ENCODE peak calls at places on chromosomes 16 and 17, in six cellular contexts. One of them, this sample, is unnamed.

GRCh38 chr16:19835989-19836421 is 48.6 kb downstream of the GPRC5B start:
- DNase-seq in activated CD8-positive, alpha-beta memory T cell treated with anti-CD3 and anti-CD28 coated beads for 24 hours: no peak
- DNase-seq in T-helper 17 cell: no peak
- DNase-seq in progenitor cell of endocrine pancreas: no peak
- DNase-seq in cardiac muscle cell: no peak
- DNase-seq in NCI-H1694: no peak
- DNase-seq in this sample: no peak

GRCh38 chr17:21119247-21119944 is 7.4 kb upstream of the DHRS7B start:
- DNase-seq in progenitor cell of endocrine pancreas: peak
- DNase-seq in NCI-H1694: peak
- DNase-seq in activated CD8-positive, alpha-beta memory T cell treated with anti-CD3 and anti-CD28 coated beads for 24 hours: peak
- DNase-seq in cardiac muscle cell: peak
- DNase-seq in T-helper 17 cell: peak
- DNase-seq in this sample: peak

GRCh38 chr16:85541181-85541580 is 71.9 kb upstream of the GSE1 start:
- DNase-seq in NCI-H1694: no peak
- DNase-seq in activated CD8-positive, alpha-beta memory T cell treated with anti-CD3 and anti-CD28 coated beads for 24 hours: no peak
- DNase-seq in progenitor cell of endocrine pancreas: no peak
- DNase-seq in T-helper 17 cell: no peak
- DNase-seq in cardiac muscle cell: no peak
- DNase-seq in this sample: no peak

GRCh38 chr17:31008374-31009035 is 37.7 kb downstream of the RNF135 start:
- DNase-seq in T-helper 17 cell: peak
- DNase-seq in activated CD8-positive, alpha-beta memory T cell treated with anti-CD3 and anti-CD28 coated beads for 24 hours: peak
- DNase-seq in NCI-H1694: no peak
- DNase-seq in cardiac muscle cell: peak
- DNase-seq in progenitor cell of endocrine pancreas: peak
- DNase-seq in this sample: peak

GRCh38 chr17:42193216-42194132 is 820 bp downstream of the GHDC start:
- DNase-seq in cardiac muscle cell: no peak
- DNase-seq in T-helper 17 cell: no peak
- DNase-seq in activated CD8-positive, alpha-beta memory T cell treated with anti-CD3 and anti-CD28 coated beads for 24 hours: no peak
- DNase-seq in progenitor cell of endocrine pancreas: no peak
- DNase-seq in NCI-H1694: no peak
- DNase-seq in this sample: no peak

GRCh38 chr16:85011846-85012284 is 530 bp upstream of the ZDHHC7 start:
- DNase-seq in activated CD8-positive, alpha-beta memory T cell treated with anti-CD3 and anti-CD28 coated beads for 24 hours: no peak
- DNase-seq in NCI-H1694: no peak
- DNase-seq in T-helper 17 cell: no peak
- DNase-seq in progenitor cell of endocrine pancreas: no peak
- DNase-seq in cardiac muscle cell: no peak
- DNase-seq in this sample: no peak

GRCh38 chr17:44556114-44556853 is 1.0 kb upstream of the FZD2 start:
- DNase-seq in cardiac muscle cell: peak
- DNase-seq in activated CD8-positive, alpha-beta memory T cell treated with anti-CD3 and anti-CD28 coated beads for 24 hours: peak
- DNase-seq in T-helper 17 cell: no peak
- DNase-seq in progenitor cell of endocrine pancreas: peak
- DNase-seq in NCI-H1694: no peak
- DNase-seq in this sample: peak

GRCh38 chr16:9092963-9093477 is 1.6 kb downstream of the HAPSTR1 start:
- DNase-seq in activated CD8-positive, alpha-beta memory T cell treated with anti-CD3 and anti-CD28 coated beads for 24 hours: peak
- DNase-seq in NCI-H1694: no peak
- DNase-seq in T-helper 17 cell: no peak
- DNase-seq in progenitor cell of endocrine pancreas: peak
- DNase-seq in cardiac muscle cell: peak
- DNase-seq in this sample: peak

GRCh38 chr17:70855401-70856054 is 686.2 kb downstream of the KCNJ2 start:
- DNase-seq in activated CD8-positive, alpha-beta memory T cell treated with anti-CD3 and anti-CD28 coated beads for 24 hours: no peak
- DNase-seq in progenitor cell of endocrine pancreas: no peak
- DNase-seq in NCI-H1694: no peak
- DNase-seq in cardiac muscle cell: peak
- DNase-seq in T-helper 17 cell: no peak
- DNase-seq in this sample: no peak

GRCh38 chr16:8326234-8326633 is 264.1 kb downstream of the TMEM114 start:
- DNase-seq in T-helper 17 cell: no peak
- DNase-seq in activated CD8-positive, alpha-beta memory T cell treated with anti-CD3 and anti-CD28 coated beads for 24 hours: no peak
- DNase-seq in NCI-H1694: no peak
- DNase-seq in progenitor cell of endocrine pancreas: no peak
- DNase-seq in cardiac muscle cell: no peak
- DNase-seq in this sample: no peak

GRCh38 chr16:67444259-67445125 is 13.6 kb downstream of the HSD11B2 start:
- DNase-seq in T-helper 17 cell: no peak
- DNase-seq in NCI-H1694: no peak
- DNase-seq in cardiac muscle cell: no peak
- DNase-seq in progenitor cell of endocrine pancreas: no peak
- DNase-seq in activated CD8-positive, alpha-beta memory T cell treated with anti-CD3 and anti-CD28 coated beads for 24 hours: no peak
- DNase-seq in this sample: no peak

GRCh38 chr17:82217120-82217529 is 4.5 kb upstream of the CCDC57 start:
- DNase-seq in progenitor cell of endocrine pancreas: no peak
- DNase-seq in activated CD8-positive, alpha-beta memory T cell treated with anti-CD3 and anti-CD28 coated beads for 24 hours: no peak
- DNase-seq in cardiac muscle cell: no peak
- DNase-seq in NCI-H1694: no peak
- DNase-seq in T-helper 17 cell: no peak
- DNase-seq in this sample: no peak

GRCh38 chr17:69857412-69857835 is 217.6 kb upstream of the KCNJ16 start:
- DNase-seq in cardiac muscle cell: no peak
- DNase-seq in NCI-H1694: no peak
- DNase-seq in T-helper 17 cell: no peak
- DNase-seq in activated CD8-positive, alpha-beta memory T cell treated with anti-CD3 and anti-CD28 coated beads for 24 hours: no peak
- DNase-seq in progenitor cell of endocrine pancreas: no peak
- DNase-seq in this sample: no peak

GRCh38 chr16:1498899-1499676 is 5.9 kb downstream of the TELO2 start:
- DNase-seq in cardiac muscle cell: no peak
- DNase-seq in T-helper 17 cell: no peak
- DNase-seq in NCI-H1694: no peak
- DNase-seq in progenitor cell of endocrine pancreas: no peak
- DNase-seq in activated CD8-positive, alpha-beta memory T cell treated with anti-CD3 and anti-CD28 coated beads for 24 hours: no peak
- DNase-seq in this sample: no peak

GRCh38 chr17:43986225-43986981 is 18.0 kb upstream of the NAGS start:
- DNase-seq in cardiac muscle cell: no peak
- DNase-seq in progenitor cell of endocrine pancreas: no peak
- DNase-seq in NCI-H1694: no peak
- DNase-seq in activated CD8-positive, alpha-beta memory T cell treated with anti-CD3 and anti-CD28 coated beads for 24 hours: no peak
- DNase-seq in T-helper 17 cell: no peak
- DNase-seq in this sample: no peak

GRCh38 chr17:63075969-63076368 is 109.9 kb downstream of the TANC2 start:
- DNase-seq in progenitor cell of endocrine pancreas: no peak
- DNase-seq in T-helper 17 cell: no peak
- DNase-seq in NCI-H1694: no peak
- DNase-seq in activated CD8-positive, alpha-beta memory T cell treated with anti-CD3 and anti-CD28 coated beads for 24 hours: no peak
- DNase-seq in cardiac muscle cell: no peak
- DNase-seq in this sample: no peak

GRCh38 chr17:2125013-2125535 is 70.2 kb downstream of the HIC1 start:
- DNase-seq in progenitor cell of endocrine pancreas: no peak
- DNase-seq in NCI-H1694: no peak
- DNase-seq in activated CD8-positive, alpha-beta memory T cell treated with anti-CD3 and anti-CD28 coated beads for 24 hours: no peak
- DNase-seq in cardiac muscle cell: no peak
- DNase-seq in T-helper 17 cell: no peak
- DNase-seq in this sample: no peak

GRCh38 chr16:78396046-78396445 is 296.6 kb downstream of the WWOX start:
- DNase-seq in cardiac muscle cell: peak
- DNase-seq in activated CD8-positive, alpha-beta memory T cell treated with anti-CD3 and anti-CD28 coated beads for 24 hours: no peak
- DNase-seq in progenitor cell of endocrine pancreas: no peak
- DNase-seq in NCI-H1694: no peak
- DNase-seq in T-helper 17 cell: no peak
- DNase-seq in this sample: no peak

GRCh38 chr17:78374631-78375274 is 3.7 kb upstream of the PGS1 start:
- DNase-seq in cardiac muscle cell: no peak
- DNase-seq in progenitor cell of endocrine pancreas: no peak
- DNase-seq in activated CD8-positive, alpha-beta memory T cell treated with anti-CD3 and anti-CD28 coated beads for 24 hours: no peak
- DNase-seq in T-helper 17 cell: no peak
- DNase-seq in NCI-H1694: no peak
- DNase-seq in this sample: no peak

GRCh38 chr17:36534117-36534880 is at the start of gene MYO19:
- DNase-seq in cardiac muscle cell: peak
- DNase-seq in T-helper 17 cell: peak
- DNase-seq in progenitor cell of endocrine pancreas: peak
- DNase-seq in activated CD8-positive, alpha-beta memory T cell treated with anti-CD3 and anti-CD28 coated beads for 24 hours: no peak
- DNase-seq in NCI-H1694: peak
- DNase-seq in this sample: peak

GRCh38 chr17:71405101-71405500 is 715.7 kb upstream of the SOX9 start:
- DNase-seq in activated CD8-positive, alpha-beta memory T cell treated with anti-CD3 and anti-CD28 coated beads for 24 hours: no peak
- DNase-seq in NCI-H1694: no peak
- DNase-seq in progenitor cell of endocrine pancreas: no peak
- DNase-seq in cardiac muscle cell: no peak
- DNase-seq in T-helper 17 cell: no peak
- DNase-seq in this sample: no peak

GRCh38 chr16:87956771-87957279 is 5.6 kb downstream of the BANP start:
- DNase-seq in T-helper 17 cell: no peak
- DNase-seq in NCI-H1694: peak
- DNase-seq in cardiac muscle cell: no peak
- DNase-seq in activated CD8-positive, alpha-beta memory T cell treated with anti-CD3 and anti-CD28 coated beads for 24 hours: no peak
- DNase-seq in progenitor cell of endocrine pancreas: no peak
- DNase-seq in this sample: no peak

GRCh38 chr16:87234601-87235000 is 82.6 kb downstream of the C16orf95 start:
- DNase-seq in cardiac muscle cell: no peak
- DNase-seq in T-helper 17 cell: no peak
- DNase-seq in activated CD8-positive, alpha-beta memory T cell treated with anti-CD3 and anti-CD28 coated beads for 24 hours: no peak
- DNase-seq in NCI-H1694: no peak
- DNase-seq in progenitor cell of endocrine pancreas: no peak
- DNase-seq in this sample: no peak

GRCh38 chr16:27749547-27749875 is 199.6 kb downstream of the KATNIP start:
- DNase-seq in cardiac muscle cell: no peak
- DNase-seq in progenitor cell of endocrine pancreas: no peak
- DNase-seq in NCI-H1694: no peak
- DNase-seq in activated CD8-positive, alpha-beta memory T cell treated with anti-CD3 and anti-CD28 coated beads for 24 hours: no peak
- DNase-seq in T-helper 17 cell: no peak
- DNase-seq in this sample: no peak

GRCh38 chr17:8649157-8650118 is 18.9 kb upstream of the MYH10 start:
- DNase-seq in NCI-H1694: no peak
- DNase-seq in activated CD8-positive, alpha-beta memory T cell treated with anti-CD3 and anti-CD28 coated beads for 24 hours: no peak
- DNase-seq in cardiac muscle cell: no peak
- DNase-seq in T-helper 17 cell: no peak
- DNase-seq in progenitor cell of endocrine pancreas: no peak
- DNase-seq in this sample: no peak

GRCh38 chr16:356756-357155 is 4.2 kb upstream of the AXIN1 start:
- DNase-seq in NCI-H1694: no peak
- DNase-seq in cardiac muscle cell: no peak
- DNase-seq in activated CD8-positive, alpha-beta memory T cell treated with anti-CD3 and anti-CD28 coated beads for 24 hours: no peak
- DNase-seq in progenitor cell of endocrine pancreas: no peak
- DNase-seq in T-helper 17 cell: no peak
- DNase-seq in this sample: no peak

GRCh38 chr16:11207646-11208045 is 48.4 kb downstream of the SOCS1 start:
- DNase-seq in NCI-H1694: no peak
- DNase-seq in activated CD8-positive, alpha-beta memory T cell treated with anti-CD3 and anti-CD28 coated beads for 24 hours: no peak
- DNase-seq in cardiac muscle cell: no peak
- DNase-seq in progenitor cell of endocrine pancreas: no peak
- DNase-seq in T-helper 17 cell: no peak
- DNase-seq in this sample: no peak

GRCh38 chr16:10827691-10828341 is 9.2 kb upstream of the TVP23A start:
- DNase-seq in cardiac muscle cell: no peak
- DNase-seq in activated CD8-positive, alpha-beta memory T cell treated with anti-CD3 and anti-CD28 coated beads for 24 hours: no peak
- DNase-seq in NCI-H1694: no peak
- DNase-seq in progenitor cell of endocrine pancreas: no peak
- DNase-seq in T-helper 17 cell: no peak
- DNase-seq in this sample: peak

GRCh38 chr16:22206013-22206846 is at the start of gene EEF2K:
- DNase-seq in activated CD8-positive, alpha-beta memory T cell treated with anti-CD3 and anti-CD28 coated beads for 24 hours: peak
- DNase-seq in cardiac muscle cell: peak
- DNase-seq in progenitor cell of endocrine pancreas: peak
- DNase-seq in NCI-H1694: peak
- DNase-seq in T-helper 17 cell: peak
- DNase-seq in this sample: peak

GRCh38 chr16:17293813-17294558 is 176.8 kb downstream of the XYLT1 start:
- DNase-seq in activated CD8-positive, alpha-beta memory T cell treated with anti-CD3 and anti-CD28 coated beads for 24 hours: no peak
- DNase-seq in cardiac muscle cell: no peak
- DNase-seq in T-helper 17 cell: no peak
- DNase-seq in progenitor cell of endocrine pancreas: no peak
- DNase-seq in NCI-H1694: no peak
- DNase-seq in this sample: no peak

GRCh38 chr16:27472091-27473020 is 70.4 kb downstream of the IL21R start:
- DNase-seq in progenitor cell of endocrine pancreas: no peak
- DNase-seq in NCI-H1694: no peak
- DNase-seq in cardiac muscle cell: no peak
- DNase-seq in T-helper 17 cell: no peak
- DNase-seq in activated CD8-positive, alpha-beta memory T cell treated with anti-CD3 and anti-CD28 coated beads for 24 hours: no peak
- DNase-seq in this sample: no peak

GRCh38 chr17:52027620-52028019 is 130.9 kb downstream of the CA10 start:
- DNase-seq in activated CD8-positive, alpha-beta memory T cell treated with anti-CD3 and anti-CD28 coated beads for 24 hours: no peak
- DNase-seq in T-helper 17 cell: no peak
- DNase-seq in cardiac muscle cell: no peak
- DNase-seq in progenitor cell of endocrine pancreas: no peak
- DNase-seq in NCI-H1694: no peak
- DNase-seq in this sample: peak

GRCh38 chr17:66959641-66960375 is 4.7 kb upstream of the CACNG4 start:
- DNase-seq in cardiac muscle cell: no peak
- DNase-seq in NCI-H1694: no peak
- DNase-seq in activated CD8-positive, alpha-beta memory T cell treated with anti-CD3 and anti-CD28 coated beads for 24 hours: no peak
- DNase-seq in T-helper 17 cell: no peak
- DNase-seq in progenitor cell of endocrine pancreas: no peak
- DNase-seq in this sample: no peak

GRCh38 chr17:70808596-70808995 is 639.3 kb downstream of the KCNJ2 start:
- DNase-seq in progenitor cell of endocrine pancreas: no peak
- DNase-seq in cardiac muscle cell: no peak
- DNase-seq in NCI-H1694: no peak
- DNase-seq in activated CD8-positive, alpha-beta memory T cell treated with anti-CD3 and anti-CD28 coated beads for 24 hours: no peak
- DNase-seq in T-helper 17 cell: no peak
- DNase-seq in this sample: no peak

GRCh38 chr16:58333937-58334336 is 39.1 kb upstream of the PRSS54 start:
- DNase-seq in NCI-H1694: no peak
- DNase-seq in cardiac muscle cell: no peak
- DNase-seq in activated CD8-positive, alpha-beta memory T cell treated with anti-CD3 and anti-CD28 coated beads for 24 hours: no peak
- DNase-seq in progenitor cell of endocrine pancreas: no peak
- DNase-seq in T-helper 17 cell: no peak
- DNase-seq in this sample: no peak

GRCh38 chr17:18964018-18964351 is 12.0 kb downstream of the SLC5A10 start:
- DNase-seq in activated CD8-positive, alpha-beta memory T cell treated with anti-CD3 and anti-CD28 coated beads for 24 hours: no peak
- DNase-seq in NCI-H1694: no peak
- DNase-seq in T-helper 17 cell: no peak
- DNase-seq in progenitor cell of endocrine pancreas: no peak
- DNase-seq in cardiac muscle cell: no peak
- DNase-seq in this sample: no peak

GRCh38 chr16:17343028-17343427 is 127.7 kb downstream of the XYLT1 start:
- DNase-seq in T-helper 17 cell: no peak
- DNase-seq in NCI-H1694: no peak
- DNase-seq in activated CD8-positive, alpha-beta memory T cell treated with anti-CD3 and anti-CD28 coated beads for 24 hours: peak
- DNase-seq in cardiac muscle cell: no peak
- DNase-seq in progenitor cell of endocrine pancreas: no peak
- DNase-seq in this sample: no peak

This sample was measured in testis.